ENCODE peak calls at places on chromosomes 1 and 21, in ten cellular contexts. J is cardiac fibroblast; F is small intestine; K is SHP77; X is activated T-cell treated with anti-CD3 and anti-CD28 coated beads, Interleukin-2, amount 50 U/mL, for 72 hours; Y is nephron progenitor cell; E is stimulated activated CD8-positive, alpha-beta memory T cell treated with anti-CD3 and anti-CD28 coated beads, Interleukin-4, amount 100 ng/mL, for 1 hour; L is NCI-H748 treated with DMSO at 0.1 percent for 48 hours; M is HS-5; C is heart left ventricle. B is an unnamed sample.

GRCh38 chr1:197465528-197466205 is 197.6 kb downstream of the CRB1 start:
- DNase-seq in Y (no peak), K (no peak), C (no peak), J (no peak), X (no peak), M (no peak), F (no peak), E (no peak), L (no peak), B (no peak)

GRCh38 chr21:17250651-17251294 is 262.1 kb upstream of the CXADR start:
- DNase-seq in C (no peak), L (peak; percentile 60), M (no peak), E (no peak), X (no peak), F (no peak), Y (no peak), K (no peak), J (peak; percentile 0), B (no peak)

GRCh38 chr1:66641851-66642473 is 108.0 kb downstream of the SGIP1 start:
- DNase-seq in Y (no peak), L (no peak), C (no peak), E (no peak), M (no peak), F (no peak), K (no peak), J (no peak), X (no peak), B (peak; percentile 85)

GRCh38 chr1:39566441-39567137 is 10.0 kb downstream of the PABPC4 start:
- DNase-seq in M (no peak), J (no peak), L (no peak), K (no peak), E (no peak), C (no peak), X (no peak), Y (no peak), F (peak; percentile 98), B (no peak)

GRCh38 chr1:153354515-153355193 is 3.0 kb upstream of the S100A9 start:
- DNase-seq in K (no peak), J (no peak), F (no peak), C (no peak), M (no peak), X (no peak), E (no peak), Y (no peak), L (no peak), B (no peak)

GRCh38 chr1:29364101-29364678 is 127.9 kb downstream of the PTPRU start:
- DNase-seq in L (no peak), F (no peak), Y (no peak), C (no peak), E (no peak), J (no peak), M (no peak), X (no peak), K (no peak), B (no peak)

GRCh38 chr1:173669491-173669941 is at the start of gene ANKRD45:
- DNase-seq in M (no peak), L (no peak), C (peak; percentile 40), F (no peak), Y (peak; percentile 67), K (no peak), X (peak; percentile 17), J (peak; percentile 48), E (no peak), B (no peak)

GRCh38 chr1:94806451-94806861 is 13.7 kb upstream of the SLC44A3 start:
- DNase-seq in F (no peak), J (peak; percentile 72), M (no peak), C (no peak), K (no peak), Y (peak; percentile 58), L (no peak), E (no peak), X (no peak), B (no peak)

GRCh38 chr1:102875756-102876155 is 232.6 kb downstream of the COL11A1 start:
- DNase-seq in E (no peak), J (no peak), Y (no peak), L (no peak), K (no peak), M (no peak), F (no peak), X (no peak), C (no peak), B (no peak)

GRCh38 chr1:203461717-203462116 is 13.9 kb upstream of the PRELP start:
- DNase-seq in F (no peak), K (no peak), E (no peak), M (no peak), X (no peak), J (no peak), C (no peak), L (no peak), Y (no peak), B (no peak)

GRCh38 chr1:114015075-114015474 is 35.8 kb downstream of the OLFML3 start:
- DNase-seq in K (no peak), C (no peak), J (no peak), M (no peak), Y (no peak), F (no peak), E (no peak), L (no peak), X (no peak), B (no peak)

GRCh38 chr1:201468501-201468843 is 516 bp downstream of the PHLDA3 start:
- DNase-seq in Y (peak; percentile 60), F (no peak), J (peak; percentile 42), X (peak; percentile 44), C (peak; percentile 43), K (no peak), L (no peak), M (no peak), E (no peak), B (no peak)

GRCh38 chr1:7409278-7409677 is 361.8 kb upstream of the VAMP3 start:
- DNase-seq in Y (no peak), F (peak; percentile 8), C (no peak), E (no peak), L (no peak), J (no peak), M (no peak), X (no peak), K (no peak), B (no peak)

GRCh38 chr1:161721738-161722343 is 497 bp downstream of the FCRLB start:
- DNase-seq in E (no peak), K (no peak), J (peak; percentile 88), F (no peak), C (no peak), M (peak; percentile 94), Y (no peak), X (no peak), L (no peak), B (no peak)

GRCh38 chr1:150302338-150302737 is 8.7 kb downstream of the MRPS21 start:
- DNase-seq in E (no peak), M (no peak), J (no peak), K (no peak), X (no peak), Y (no peak), L (no peak), F (no peak), C (no peak), B (no peak)

GRCh38 chr1:246550402-246550801 is 15.7 kb downstream of the TFB2M start:
- DNase-seq in J (no peak), C (no peak), K (no peak), L (no peak), X (no peak), M (no peak), Y (no peak), E (no peak), F (no peak), B (no peak)

GRCh38 chr21:31284797-31285397 is 59.2 kb downstream of the TIAM1 start:
- DNase-seq in J (peak; percentile 68), Y (no peak), X (no peak), F (no peak), M (peak; percentile 37), E (no peak), K (no peak), L (no peak), C (no peak), B (no peak)

GRCh38 chr1:235442788-235443429 is 61.3 kb downstream of the B3GALNT2 start:
- DNase-seq in L (no peak), E (no peak), K (no peak), J (peak; percentile 79), M (peak; percentile 36), C (no peak), X (no peak), Y (no peak), F (no peak), B (no peak)

GRCh38 chr1:82161651-82162238 is 361.0 kb downstream of the ADGRL2 start:
- DNase-seq in F (peak; percentile 30), X (no peak), M (no peak), K (peak; percentile 37), Y (peak; percentile 7), L (peak; percentile 16), J (no peak), C (no peak), E (no peak), B (no peak)

GRCh38 chr1:184507604-184508289 is 120.9 kb downstream of the C1orf21 start:
- DNase-seq in Y (no peak), C (no peak), M (no peak), E (no peak), L (no peak), J (peak; percentile 33), F (peak; percentile 63), X (no peak), K (no peak), B (no peak)

GRCh38 chr1:107698161-107698560 is 266.8 kb downstream of the VAV3 start:
- DNase-seq in X (no peak), J (no peak), C (no peak), M (no peak), F (no peak), Y (no peak), E (no peak), K (no peak), L (no peak), B (no peak)

B was measured in SK-N-MC.